ENCODE peak calls at places on chromosomes 12 and 14, in six cellular contexts. F is astrocyte of the cerebellum; R is CD8-positive, alpha-beta T cell; S is AG04449; G is fibroblast of lung; W is cardiac fibroblast. A is an unnamed sample.

GRCh38 chr12:63149884-63150254 is 1.1 kb downstream of the AVPR1A start:
- DNase-seq in F (no peak), R (no peak), S (no peak), G (no peak), W (no peak), A (no peak)

GRCh38 chr12:123140675-123141614 is 9.9 kb downstream of the PITPNM2 start:
- DNase-seq in F (no peak), R (no peak), S (no peak), G (no peak), W (no peak), A (no peak)

GRCh38 chr12:65195387-65196055 is 26.1 kb downstream of the LEMD3 start:
- DNase-seq in F (no peak), R (no peak), S (peak; percentile 0), G (peak; percentile 2), W (no peak), A (no peak)

GRCh38 chr14:59190372-59190771 is 1.9 kb downstream of the DAAM1 start:
- DNase-seq in F (no peak), R (no peak), S (no peak), G (no peak), W (peak; percentile 48), A (no peak)

GRCh38 chr12:22039361-22039760 is 6.7 kb upstream of the CMAS start:
- DNase-seq in F (no peak), R (no peak), S (no peak), G (no peak), W (no peak), A (no peak)

GRCh38 chr12:6465467-6466183 is 4.9 kb downstream of the VAMP1 start:
- DNase-seq in F (peak; percentile 66), R (no peak), S (no peak), G (peak; percentile 60), W (peak; percentile 86), A (peak; percentile 70)

GRCh38 chr12:121580959-121581680 is at the start of gene KDM2B:
- DNase-seq in F (no peak), R (peak; percentile 43), S (no peak), G (peak; percentile 64), W (peak; percentile 79), A (peak; percentile 43)

GRCh38 chr14:99601301-99601945 is 2.6 kb downstream of the CCDC85C start:
- DNase-seq in F (peak; percentile 79), R (no peak), S (no peak), G (peak; percentile 70), W (peak; percentile 42), A (no peak)

GRCh38 chr14:69600304-69600891 is 11.0 kb upstream of the SUSD6 start:
- DNase-seq in F (no peak), R (no peak), S (no peak), G (no peak), W (no peak), A (no peak)

GRCh38 chr14:19878029-19878642 is 3.2 kb downstream of the OR4K2 start:
- DNase-seq in F (no peak), R (no peak), S (no peak), G (no peak), W (no peak), A (no peak)
- TF ChIP-seq CTCF in F (no peak), R (peak; percentile 83), S (peak; percentile 9), G (peak; percentile 50), W (peak; percentile 76), A (peak; percentile 98)

DNA sequence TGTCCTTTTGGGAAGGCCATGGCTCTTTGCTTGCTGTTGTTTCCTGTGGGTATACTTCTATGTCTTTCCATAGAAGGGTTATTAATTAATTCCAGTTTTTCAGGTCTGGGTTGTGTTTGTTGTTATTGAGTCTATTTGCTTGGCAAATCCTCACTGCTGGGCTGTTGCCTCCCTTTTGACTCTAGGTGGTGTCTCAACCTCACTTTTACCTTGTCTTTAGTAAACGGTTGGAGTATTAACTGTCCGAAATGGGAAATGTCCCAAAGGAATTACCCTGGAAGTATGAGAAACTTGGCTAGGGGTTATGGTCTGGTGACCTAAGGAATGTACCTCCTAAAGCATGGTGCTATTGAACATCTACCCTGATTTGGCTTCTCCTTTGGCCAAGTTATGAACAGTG is 16.7 kb downstream of the PRH1 start:
- DNase-seq in F (no peak), R (no peak), S (no peak), G (no peak), W (peak; percentile 15), A (no peak)
- TF ChIP-seq CTCF in F (no peak), R (no peak), S (no peak), G (no peak), W (no peak), A (no peak)

GRCh38 chr12:128587918-128588317 is 235.8 kb downstream of the SLC15A4 start:
- DNase-seq in F (no peak), R (no peak), S (no peak), G (no peak), W (no peak), A (no peak)
- TF ChIP-seq CTCF in F (no peak), R (no peak), S (no peak), G (no peak), W (no peak), A (no peak)

GRCh38 chr14:30679032-30679431 is 56.9 kb downstream of the SCFD1 start:
- DNase-seq in F (no peak), R (no peak), S (no peak), G (no peak), W (no peak), A (no peak)

GRCh38 chr14:30680036-30680435 is 57.9 kb downstream of the SCFD1 start:
- DNase-seq in F (no peak), R (no peak), S (no peak), G (no peak), W (no peak), A (no peak)

DNA sequence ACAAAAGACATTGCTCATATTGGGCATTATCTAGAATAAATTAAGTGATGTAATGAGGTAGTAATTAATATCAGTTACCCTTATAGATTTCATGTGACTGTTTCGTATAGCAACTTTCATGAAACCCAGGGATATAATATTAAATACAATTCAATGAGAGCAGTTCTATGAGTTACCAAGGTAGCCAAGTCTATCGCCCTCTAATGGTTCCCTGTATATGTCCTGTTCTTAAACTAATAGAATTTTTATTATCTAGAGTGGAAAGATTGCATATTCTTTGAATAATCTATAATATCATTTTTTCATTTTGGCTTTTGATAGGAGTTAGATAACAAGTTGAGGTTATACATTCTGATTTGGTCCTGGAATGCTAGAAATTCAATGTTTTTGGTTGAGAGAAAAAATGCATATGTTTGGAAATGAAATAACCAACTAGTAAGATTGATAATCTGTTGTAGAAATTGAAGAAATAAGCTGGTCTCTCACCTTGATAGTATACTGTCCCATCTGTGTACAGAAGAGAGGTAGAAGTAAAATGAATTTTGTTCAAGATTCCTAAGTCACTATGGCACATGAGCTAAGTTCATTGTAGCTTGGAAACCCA is 59.7 kb downstream of the SCFD1 start:
- DNase-seq in F (no peak), R (no peak), S (no peak), G (no peak), W (peak; percentile 17), A (no peak)
- TF ChIP-seq CTCF in F (peak; percentile 27), R (peak; percentile 36), S (peak; percentile 20), G (peak; percentile 59), W (peak; percentile 54), A (peak; percentile 38)

GRCh38 chr12:124727922-124728321 is 135.7 kb downstream of the SCARB1 start:
- DNase-seq in F (no peak), R (no peak), S (no peak), G (no peak), W (no peak), A (no peak)

GRCh38 chr12:124725612-124726237 is 137.9 kb downstream of the SCARB1 start:
- DNase-seq in F (no peak), R (no peak), S (no peak), G (no peak), W (no peak), A (no peak)

GRCh38 chr12:124730455-124730932 is 133.2 kb downstream of the SCARB1 start:
- DNase-seq in F (no peak), R (no peak), S (no peak), G (peak; percentile 73), W (peak; percentile 93), A (no peak)

GRCh38 chr12:124725099-124725498 is 138.6 kb downstream of the SCARB1 start:
- DNase-seq in F (no peak), R (no peak), S (no peak), G (no peak), W (no peak), A (no peak)

DNA sequence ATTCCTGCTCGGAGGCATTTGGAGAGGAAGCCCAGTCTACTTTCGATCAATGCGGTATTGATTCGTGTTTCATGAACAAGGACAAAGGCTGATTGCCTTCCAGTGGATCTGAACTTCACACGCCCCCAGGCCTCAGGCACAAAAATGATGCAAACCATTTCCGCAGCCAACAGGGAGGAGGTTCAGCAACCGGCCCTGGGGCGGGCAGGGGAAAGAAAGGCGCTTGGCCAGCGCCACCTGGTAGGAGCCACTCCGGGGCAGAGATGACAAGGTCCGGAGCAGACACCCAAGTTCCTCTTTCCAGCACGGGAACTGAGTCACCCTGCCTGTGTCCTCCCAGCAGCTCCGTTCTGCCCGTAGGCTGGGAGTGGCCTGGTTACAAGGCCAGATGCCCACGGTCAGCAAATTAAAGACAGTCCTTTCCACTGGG is 136.4 kb downstream of the SCARB1 start:
- DNase-seq in F (no peak), R (no peak), S (no peak), G (peak; percentile 72), W (no peak), A (no peak)
- TF ChIP-seq CTCF in F (no peak), R (no peak), S (no peak), G (no peak), W (no peak), A (no peak)

GRCh38 chr12:113002155-113002554 is 23.8 kb downstream of the OAS2 start:
- DNase-seq in F (no peak), R (no peak), S (no peak), G (no peak), W (no peak), A (no peak)
- TF ChIP-seq CTCF in F (peak; percentile 12), R (no peak), S (no peak), G (no peak), W (no peak), A (peak; percentile 48)

GRCh38 chr12:120321382-120322202 is 6.0 kb downstream of the PLA2G1B start:
- DNase-seq in F (no peak), R (no peak), S (no peak), G (no peak), W (no peak), A (no peak)

GRCh38 chr12:120316798-120317257 is 10.8 kb downstream of the PLA2G1B start:
- DNase-seq in F (no peak), R (no peak), S (no peak), G (peak; percentile 34), W (no peak), A (no peak)

GRCh38 chr12:120314220-120314619 is 12.1 kb downstream of the SIRT4 start:
- DNase-seq in F (no peak), R (no peak), S (no peak), G (no peak), W (no peak), A (peak; percentile 22)

DNA sequence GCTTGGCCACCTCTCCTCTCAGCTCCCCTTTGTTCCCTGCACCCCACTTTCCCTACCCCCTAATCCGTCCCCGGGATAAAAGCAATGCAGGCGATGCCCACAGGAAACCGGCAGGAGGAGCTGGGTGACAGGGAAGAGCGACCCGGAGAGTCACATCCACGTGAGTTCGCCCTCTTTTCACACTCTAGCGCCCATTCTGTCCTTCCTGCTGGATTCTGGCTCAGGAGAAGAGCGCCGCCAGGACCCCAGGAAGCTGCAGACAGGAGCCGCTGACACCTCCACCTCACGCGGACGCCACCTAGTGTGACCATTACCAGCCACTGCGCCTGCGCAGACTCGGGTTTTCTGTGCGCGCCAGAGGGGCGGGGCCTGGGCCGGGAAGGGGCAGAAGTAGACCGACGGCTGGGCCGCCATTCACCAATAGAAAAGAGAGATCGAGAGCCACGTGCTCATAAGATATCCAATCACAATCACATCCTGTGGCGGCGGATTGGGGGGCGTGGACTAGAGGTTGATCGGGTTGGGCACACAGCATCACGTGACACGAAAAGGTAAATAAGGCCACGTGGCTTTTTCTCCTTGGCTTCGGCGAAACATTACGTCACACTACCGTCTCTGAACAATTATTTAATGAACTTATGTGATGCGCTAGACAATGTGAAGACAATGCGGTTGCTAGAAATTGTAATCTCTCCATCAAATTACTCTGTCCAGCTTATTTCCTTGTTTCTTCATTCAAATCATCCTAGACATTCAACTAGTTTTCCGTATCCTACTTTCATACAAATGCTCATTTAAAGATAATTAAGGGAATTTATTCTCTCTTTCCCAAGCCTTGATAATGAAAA is 10.1 kb downstream of the PLA2G1B start:
- DNase-seq in F (peak; percentile 98), R (peak; percentile 100), S (peak; percentile 91), G (peak; percentile 99), W (peak; percentile 99), A (peak; percentile 100)
- TF ChIP-seq CTCF in F (peak; percentile 77), R (peak; percentile 58), S (peak; percentile 53), G (peak; percentile 78), W (peak; percentile 83), A (peak; percentile 46)